ENCODE peak calls at places on chromosomes 4 and X, in nine cellular contexts. L, S, Y, I, U, O, N, R and M are unnamed samples.

GRCh38 chr4:77010841-77011354 is 61.3 kb downstream of the SEPTIN11 start:
- DNase-seq in L (peak), S (peak), R (peak), Y (no peak), U (no peak), I (no peak), O (peak), N (no peak), M (no peak)

GRCh38 chr4:2354760-2355159 is 63.7 kb downstream of the ZFYVE28 start:
- DNase-seq in R (no peak), I (no peak), O (no peak), N (no peak), Y (no peak), S (no peak), U (no peak), L (no peak), M (no peak)

GRCh38 chrX:46447384-46447783 is 97.8 kb downstream of the ZNF674 start:
- DNase-seq in S (peak), N (no peak), I (no peak), Y (no peak), R (peak), O (peak), L (no peak), U (no peak), M (no peak)

GRCh38 chr4:184644553-184645307 is 4.5 kb downstream of the CASP3 start:
- DNase-seq in I (no peak), L (no peak), U (no peak), N (no peak), O (peak), R (peak), S (peak), Y (no peak), M (no peak)

GRCh38 chrX:143664302-143664701 is 28.4 kb upstream of the SLITRK4 start:
- DNase-seq in N (no peak), S (peak), I (no peak), O (peak), Y (no peak), R (peak), L (no peak), U (no peak), M (no peak)

GRCh38 chr4:40307627-40308497 is 27.3 kb upstream of the CHRNA9 start:
- DNase-seq in Y (no peak), L (no peak), R (no peak), S (no peak), O (no peak), U (no peak), N (no peak), I (peak), M (no peak)

GRCh38 chrX:16695079-16695676 is 17.3 kb downstream of the CTPS2 start:
- DNase-seq in U (peak), I (peak), S (peak), N (no peak), O (peak), L (no peak), R (peak), Y (peak), M (no peak)

GRCh38 chrX:4043951-4044350 is 330.5 kb upstream of the PRKX start:
- DNase-seq in O (no peak), R (no peak), U (no peak), I (no peak), L (no peak), S (no peak), Y (no peak), N (no peak), M (no peak)

GRCh38 chr4:138438608-138439007 is 196.5 kb upstream of the SLC7A11 start:
- DNase-seq in Y (no peak), N (no peak), I (no peak), U (peak), S (peak), L (no peak), O (no peak), R (peak), M (no peak)

GRCh38 chr4:143558286-143558685 is 44.8 kb downstream of the SMARCA5 start:
- DNase-seq in R (no peak), O (no peak), L (no peak), S (no peak), U (no peak), Y (peak), I (no peak), N (no peak), M (no peak)

GRCh38 chr4:174214102-174214878 is 69.2 kb downstream of the FBXO8 start:
- DNase-seq in R (no peak), O (no peak), N (no peak), U (peak), Y (peak), L (no peak), S (no peak), I (no peak), M (no peak)

GRCh38 chrX:24732705-24733104 is 39.0 kb downstream of the POLA1 start:
- DNase-seq in O (no peak), S (no peak), I (no peak), L (no peak), R (no peak), Y (no peak), U (no peak), N (no peak), M (no peak)

GRCh38 chr4:105126311-105127153 is 20.1 kb upstream of the TET2 start:
- DNase-seq in I (no peak), O (peak), R (peak), Y (no peak), N (no peak), U (no peak), L (no peak), S (no peak), M (no peak)

GRCh38 chrX:6163761-6164160 is 64.9 kb downstream of the NLGN4X start:
- DNase-seq in S (no peak), O (peak), N (no peak), L (no peak), U (no peak), Y (no peak), R (no peak), I (no peak), M (no peak)

GRCh38 chrX:134664202-134664601 is 5.9 kb upstream of the PLAC1 start:
- DNase-seq in U (no peak), R (no peak), Y (no peak), N (no peak), I (no peak), S (no peak), L (no peak), O (no peak), M (no peak)

GRCh38 chrX:100587846-100588245 is 3.1 kb downstream of the TNMD start:
- DNase-seq in Y (no peak), O (no peak), R (no peak), U (no peak), I (no peak), S (no peak), N (no peak), L (no peak), M (no peak)

GRCh38 chr4:10092481-10093272 is 23.9 kb downstream of the WDR1 start:
- DNase-seq in I (no peak), L (no peak), U (no peak), R (peak), S (no peak), O (no peak), Y (peak), N (no peak), M (no peak)